ENCODE peak calls at places on chromosomes 3 and 15, in nine cellular contexts. One of them, this sample, is unnamed.

GRCh38 chr15:29685156-29686078 is 136.9 kb downstream of the TJP1 start:
- DNase-seq in mammary epithelial cell: peak; percentile 31
- DNase-seq in mesenchymal stem cell: no peak
- DNase-seq in iris pigment epithelial cell: peak; percentile 60
- DNase-seq in fibroblast of lung: peak; percentile 76
- DNase-seq in body of pancreas: no peak
- DNase-seq in mucosa of descending colon: no peak
- DNase-seq in naive B cell: no peak
- DNase-seq in NCI-H774: no peak
- DNase-seq in this sample: peak; percentile 65

GRCh38 chr15:31434418-31435255 is 108.0 kb downstream of the KLF13 start:
- DNase-seq in NCI-H774: no peak
- DNase-seq in fibroblast of lung: peak; percentile 90
- DNase-seq in iris pigment epithelial cell: peak; percentile 94
- DNase-seq in body of pancreas: peak; percentile 74
- DNase-seq in mucosa of descending colon: peak; percentile 69
- DNase-seq in mesenchymal stem cell: peak; percentile 97
- DNase-seq in mammary epithelial cell: peak; percentile 53
- DNase-seq in naive B cell: peak; percentile 55
- DNase-seq in this sample: peak; percentile 88

GRCh38 chr3:46143951-46144473 is 64.1 kb downstream of the CCR1 start:
- DNase-seq in mucosa of descending colon: no peak
- DNase-seq in naive B cell: no peak
- DNase-seq in mesenchymal stem cell: no peak
- DNase-seq in fibroblast of lung: no peak
- DNase-seq in mammary epithelial cell: no peak
- DNase-seq in iris pigment epithelial cell: no peak
- DNase-seq in body of pancreas: peak; percentile 34
- DNase-seq in NCI-H774: no peak
- DNase-seq in this sample: no peak

GRCh38 chr15:56031836-56032235 is 38.4 kb upstream of the NEDD4 start:
- DNase-seq in NCI-H774: no peak
- DNase-seq in mucosa of descending colon: no peak
- DNase-seq in iris pigment epithelial cell: no peak
- DNase-seq in naive B cell: no peak
- DNase-seq in body of pancreas: no peak
- DNase-seq in mammary epithelial cell: no peak
- DNase-seq in mesenchymal stem cell: no peak
- DNase-seq in fibroblast of lung: no peak
- DNase-seq in this sample: no peak

GRCh38 chr3:125679258-125679657 is 84.0 kb upstream of the OSBPL11 start:
- DNase-seq in mesenchymal stem cell: no peak
- DNase-seq in iris pigment epithelial cell: no peak
- DNase-seq in fibroblast of lung: no peak
- DNase-seq in mucosa of descending colon: no peak
- DNase-seq in mammary epithelial cell: peak; percentile 4
- DNase-seq in body of pancreas: no peak
- DNase-seq in naive B cell: no peak
- DNase-seq in NCI-H774: no peak
- DNase-seq in this sample: no peak

GRCh38 chr3:45154641-45155147 is 8.5 kb upstream of the CDCP1 start:
- DNase-seq in NCI-H774: no peak
- DNase-seq in body of pancreas: no peak
- DNase-seq in mucosa of descending colon: no peak
- DNase-seq in iris pigment epithelial cell: peak; percentile 75
- DNase-seq in naive B cell: no peak
- DNase-seq in mammary epithelial cell: peak; percentile 95
- DNase-seq in mesenchymal stem cell: peak; percentile 32
- DNase-seq in fibroblast of lung: peak; percentile 83
- DNase-seq in this sample: peak; percentile 73

GRCh38 chr3:86420990-86421739 is 569.8 kb downstream of the VGLL3 start:
- DNase-seq in NCI-H774: no peak
- DNase-seq in iris pigment epithelial cell: no peak
- DNase-seq in mucosa of descending colon: no peak
- DNase-seq in fibroblast of lung: no peak
- DNase-seq in mesenchymal stem cell: no peak
- DNase-seq in mammary epithelial cell: no peak
- DNase-seq in naive B cell: no peak
- DNase-seq in body of pancreas: no peak
- DNase-seq in this sample: no peak

GRCh38 chr15:81160312-81161214 is 26.5 kb downstream of the CFAP161 start:
- DNase-seq in mammary epithelial cell: peak; percentile 78
- DNase-seq in iris pigment epithelial cell: peak; percentile 71
- DNase-seq in body of pancreas: peak; percentile 21
- DNase-seq in NCI-H774: no peak
- DNase-seq in mesenchymal stem cell: no peak
- DNase-seq in naive B cell: no peak
- DNase-seq in fibroblast of lung: peak; percentile 68
- DNase-seq in mucosa of descending colon: no peak
- DNase-seq in this sample: peak; percentile 61

GRCh38 chr15:38050529-38050928 is 116.1 kb downstream of the TMCO5A start:
- DNase-seq in NCI-H774: no peak
- DNase-seq in fibroblast of lung: peak; percentile 72
- DNase-seq in iris pigment epithelial cell: peak; percentile 90
- DNase-seq in mesenchymal stem cell: peak; percentile 86
- DNase-seq in body of pancreas: no peak
- DNase-seq in mammary epithelial cell: peak; percentile 80
- DNase-seq in naive B cell: no peak
- DNase-seq in mucosa of descending colon: no peak
- DNase-seq in this sample: peak; percentile 62

GRCh38 chr3:20458994-20459736 is 273.2 kb upstream of the SGO1 start:
- DNase-seq in mesenchymal stem cell: no peak
- DNase-seq in fibroblast of lung: no peak
- DNase-seq in iris pigment epithelial cell: no peak
- DNase-seq in naive B cell: no peak
- DNase-seq in body of pancreas: no peak
- DNase-seq in NCI-H774: no peak
- DNase-seq in mucosa of descending colon: no peak
- DNase-seq in mammary epithelial cell: no peak
- DNase-seq in this sample: no peak

GRCh38 chr3:57949779-57950618 is 58.2 kb upstream of the FLNB start:
- DNase-seq in fibroblast of lung: peak; percentile 58
- DNase-seq in naive B cell: no peak
- DNase-seq in mucosa of descending colon: no peak
- DNase-seq in mesenchymal stem cell: no peak
- DNase-seq in body of pancreas: peak; percentile 63
- DNase-seq in iris pigment epithelial cell: no peak
- DNase-seq in NCI-H774: no peak
- DNase-seq in mammary epithelial cell: peak; percentile 73
- DNase-seq in this sample: no peak

GRCh38 chr3:43765417-43766030 is 74.8 kb downstream of the ABHD5 start:
- DNase-seq in mesenchymal stem cell: peak; percentile 21
- DNase-seq in iris pigment epithelial cell: peak; percentile 79
- DNase-seq in body of pancreas: no peak
- DNase-seq in naive B cell: no peak
- DNase-seq in mammary epithelial cell: no peak
- DNase-seq in mucosa of descending colon: no peak
- DNase-seq in fibroblast of lung: peak; percentile 52
- DNase-seq in NCI-H774: no peak
- DNase-seq in this sample: peak; percentile 33

GRCh38 chr3:141412087-141412935 is 44.0 kb downstream of the ZBTB38 start:
- DNase-seq in NCI-H774: peak; percentile 77
- DNase-seq in body of pancreas: peak; percentile 80
- DNase-seq in mucosa of descending colon: no peak
- DNase-seq in iris pigment epithelial cell: peak; percentile 94
- DNase-seq in fibroblast of lung: peak; percentile 84
- DNase-seq in mammary epithelial cell: peak; percentile 58
- DNase-seq in mesenchymal stem cell: peak; percentile 96
- DNase-seq in naive B cell: peak; percentile 42
- DNase-seq in this sample: peak; percentile 84

GRCh38 chr15:63943829-63944680 is 102.2 kb downstream of the DAPK2 start:
- DNase-seq in mesenchymal stem cell: no peak
- DNase-seq in fibroblast of lung: no peak
- DNase-seq in mucosa of descending colon: no peak
- DNase-seq in naive B cell: no peak
- DNase-seq in iris pigment epithelial cell: no peak
- DNase-seq in mammary epithelial cell: no peak
- DNase-seq in NCI-H774: no peak
- DNase-seq in body of pancreas: no peak
- DNase-seq in this sample: no peak

GRCh38 chr3:30578986-30579579 is 27.3 kb upstream of the TGFBR2 start:
- DNase-seq in fibroblast of lung: peak; percentile 36
- DNase-seq in iris pigment epithelial cell: no peak
- DNase-seq in body of pancreas: no peak
- DNase-seq in naive B cell: no peak
- DNase-seq in mammary epithelial cell: peak; percentile 92
- DNase-seq in mucosa of descending colon: no peak
- DNase-seq in mesenchymal stem cell: peak; percentile 41
- DNase-seq in NCI-H774: no peak
- DNase-seq in this sample: peak; percentile 42

GRCh38 chr3:139317660-139318430 is 26.0 kb upstream of the MRPS22 start:
- DNase-seq in NCI-H774: no peak
- DNase-seq in fibroblast of lung: no peak
- DNase-seq in iris pigment epithelial cell: no peak
- DNase-seq in mammary epithelial cell: peak; percentile 71
- DNase-seq in mesenchymal stem cell: no peak
- DNase-seq in mucosa of descending colon: no peak
- DNase-seq in body of pancreas: peak; percentile 12
- DNase-seq in naive B cell: no peak
- DNase-seq in this sample: no peak

GRCh38 chr15:66679657-66680108 is 22.4 kb upstream of the SMAD6 start:
- DNase-seq in iris pigment epithelial cell: peak; percentile 62
- DNase-seq in mesenchymal stem cell: peak; percentile 82
- DNase-seq in mammary epithelial cell: no peak
- DNase-seq in body of pancreas: no peak
- DNase-seq in mucosa of descending colon: no peak
- DNase-seq in naive B cell: no peak
- DNase-seq in NCI-H774: no peak
- DNase-seq in fibroblast of lung: no peak
- DNase-seq in this sample: no peak

GRCh38 chr3:2172561-2173171 is 74.0 kb downstream of the CNTN4 start:
- DNase-seq in mammary epithelial cell: no peak
- DNase-seq in iris pigment epithelial cell: no peak
- DNase-seq in NCI-H774: peak; percentile 30
- DNase-seq in mucosa of descending colon: no peak
- DNase-seq in fibroblast of lung: no peak
- DNase-seq in body of pancreas: no peak
- DNase-seq in naive B cell: no peak
- DNase-seq in mesenchymal stem cell: no peak
- DNase-seq in this sample: no peak

GRCh38 chr3:63639821-63640220 is 12.7 kb upstream of the SNTN start:
- DNase-seq in mammary epithelial cell: no peak
- DNase-seq in iris pigment epithelial cell: no peak
- DNase-seq in NCI-H774: no peak
- DNase-seq in mesenchymal stem cell: no peak
- DNase-seq in mucosa of descending colon: no peak
- DNase-seq in naive B cell: no peak
- DNase-seq in fibroblast of lung: peak; percentile 33
- DNase-seq in body of pancreas: no peak
- DNase-seq in this sample: peak; percentile 13

GRCh38 chr3:185401319-185401955 is 38.5 kb downstream of the MAP3K13 start:
- DNase-seq in iris pigment epithelial cell: peak; percentile 28
- DNase-seq in body of pancreas: no peak
- DNase-seq in NCI-H774: no peak
- DNase-seq in fibroblast of lung: peak; percentile 15
- DNase-seq in naive B cell: no peak
- DNase-seq in mesenchymal stem cell: no peak
- DNase-seq in mammary epithelial cell: no peak
- DNase-seq in mucosa of descending colon: no peak
- DNase-seq in this sample: peak; percentile 8

GRCh38 chr3:63774776-63775175 is 44.3 kb upstream of the C3orf49 start:
- DNase-seq in iris pigment epithelial cell: peak; percentile 33
- DNase-seq in naive B cell: no peak
- DNase-seq in mesenchymal stem cell: no peak
- DNase-seq in fibroblast of lung: no peak
- DNase-seq in mammary epithelial cell: no peak
- DNase-seq in NCI-H774: no peak
- DNase-seq in mucosa of descending colon: no peak
- DNase-seq in body of pancreas: no peak
- DNase-seq in this sample: no peak

GRCh38 chr15:41336549-41336948 is 3.9 kb downstream of the NUSAP1 start:
- DNase-seq in mammary epithelial cell: no peak
- DNase-seq in body of pancreas: no peak
- DNase-seq in mucosa of descending colon: no peak
- DNase-seq in fibroblast of lung: no peak
- DNase-seq in iris pigment epithelial cell: no peak
- DNase-seq in naive B cell: no peak
- DNase-seq in mesenchymal stem cell: no peak
- DNase-seq in NCI-H774: no peak
- DNase-seq in this sample: no peak

GRCh38 chr15:63922551-63923315 is 89.0 kb upstream of the HERC1 start:
- DNase-seq in body of pancreas: no peak
- DNase-seq in naive B cell: no peak
- DNase-seq in fibroblast of lung: no peak
- DNase-seq in mucosa of descending colon: no peak
- DNase-seq in mammary epithelial cell: no peak
- DNase-seq in iris pigment epithelial cell: no peak
- DNase-seq in mesenchymal stem cell: no peak
- DNase-seq in NCI-H774: no peak
- DNase-seq in this sample: no peak

GRCh38 chr3:66037330-66037985 is 1.3 kb downstream of the MAGI1 start:
- DNase-seq in iris pigment epithelial cell: peak; percentile 66
- DNase-seq in mesenchymal stem cell: peak; percentile 67
- DNase-seq in mammary epithelial cell: peak; percentile 45
- DNase-seq in naive B cell: no peak
- DNase-seq in fibroblast of lung: peak; percentile 70
- DNase-seq in NCI-H774: no peak
- DNase-seq in body of pancreas: peak; percentile 74
- DNase-seq in mucosa of descending colon: peak; percentile 58
- DNase-seq in this sample: peak; percentile 58

GRCh38 chr3:162666835-162667234 is 1170.2 kb downstream of the OTOL1 start:
- DNase-seq in mammary epithelial cell: no peak
- DNase-seq in NCI-H774: no peak
- DNase-seq in mucosa of descending colon: no peak
- DNase-seq in mesenchymal stem cell: no peak
- DNase-seq in fibroblast of lung: no peak
- DNase-seq in iris pigment epithelial cell: no peak
- DNase-seq in body of pancreas: no peak
- DNase-seq in naive B cell: no peak
- DNase-seq in this sample: no peak

GRCh38 chr15:35206060-35206675 is 121.1 kb upstream of the NANOGP8 start:
- DNase-seq in body of pancreas: no peak
- DNase-seq in iris pigment epithelial cell: peak; percentile 26
- DNase-seq in mesenchymal stem cell: no peak
- DNase-seq in mammary epithelial cell: peak; percentile 10
- DNase-seq in naive B cell: no peak
- DNase-seq in NCI-H774: no peak
- DNase-seq in fibroblast of lung: peak; percentile 3
- DNase-seq in mucosa of descending colon: no peak
- DNase-seq in this sample: no peak

GRCh38 chr3:185129051-185129450 is 23.8 kb downstream of the C3orf70 start:
- DNase-seq in mucosa of descending colon: no peak
- DNase-seq in naive B cell: no peak
- DNase-seq in mammary epithelial cell: no peak
- DNase-seq in fibroblast of lung: no peak
- DNase-seq in iris pigment epithelial cell: no peak
- DNase-seq in NCI-H774: no peak
- DNase-seq in mesenchymal stem cell: no peak
- DNase-seq in body of pancreas: no peak
- DNase-seq in this sample: no peak

GRCh38 chr3:108493862-108494261 is 16.5 kb downstream of the MYH15 start:
- DNase-seq in NCI-H774: no peak
- DNase-seq in body of pancreas: no peak
- DNase-seq in mammary epithelial cell: no peak
- DNase-seq in mucosa of descending colon: peak; percentile 64
- DNase-seq in naive B cell: no peak
- DNase-seq in fibroblast of lung: no peak
- DNase-seq in iris pigment epithelial cell: no peak
- DNase-seq in mesenchymal stem cell: no peak
- DNase-seq in this sample: no peak

GRCh38 chr15:45333550-45333949 is 44.8 kb downstream of the GATM start:
- DNase-seq in naive B cell: no peak
- DNase-seq in body of pancreas: peak; percentile 46
- DNase-seq in mammary epithelial cell: peak; percentile 2
- DNase-seq in iris pigment epithelial cell: peak; percentile 32
- DNase-seq in mucosa of descending colon: no peak
- DNase-seq in mesenchymal stem cell: peak; percentile 60
- DNase-seq in NCI-H774: no peak
- DNase-seq in fibroblast of lung: peak; percentile 19
- DNase-seq in this sample: peak; percentile 7

This sample was measured in astrocyte.